ENCODE peak calls at places on chromosomes 11 and 22, in eight cellular contexts. Q is activated T-cell treated with anti-CD3 and anti-CD28 coated beads for 1 hour; U is activated effector memory CD4-positive, alpha-beta T cell treated with anti-CD3 and anti-CD28 coated beads, Interleukin-2, amount 50 U/mL, for 16 hours; Z is naive thymus-derived CD8-positive, alpha-beta T cell; C is adipocyte; A is AG04450; F is HAP-1; Y is iPS-NIHi11. K is an unnamed sample.

GRCh38 chr11:23556163-23556750 is 696.0 kb upstream of the CCDC179 start:
- DNase-seq in Q (no peak), U (no peak), Z (no peak), C (no peak), A (no peak), F (no peak), Y (no peak), K (no peak)

GRCh38 chr22:46078241-46079092 is 71.9 kb upstream of the PPARA start:
- DNase-seq in Q (no peak), U (peak; percentile 56), Z (no peak), C (no peak), A (no peak), F (no peak), Y (no peak), K (peak; percentile 72)

GRCh38 chr11:43492701-43493100 is 134.0 kb downstream of the TTC17 start:
- DNase-seq in Q (no peak), U (no peak), Z (no peak), C (no peak), A (no peak), F (no peak), Y (no peak), K (no peak)

GRCh38 chr11:125348704-125349635 is 147.1 kb downstream of the FEZ1 start:
- DNase-seq in Q (peak; percentile 38), U (peak; percentile 79), Z (peak; percentile 24), C (peak; percentile 79), A (no peak), F (peak; percentile 86), Y (peak; percentile 79), K (no peak)

GRCh38 chr11:68018730-68019190 is 8.6 kb downstream of the ALDH3B1 start:
- DNase-seq in Q (no peak), U (no peak), Z (no peak), C (no peak), A (no peak), F (no peak), Y (no peak), K (no peak)

GRCh38 chr11:124069429-124070401 is 28.6 kb upstream of the OR10G7 start:
- DNase-seq in Q (no peak), U (peak; percentile 68), Z (no peak), C (peak; percentile 57), A (no peak), F (peak; percentile 77), Y (peak; percentile 28), K (no peak)

GRCh38 chr11:13082588-13082987 is 73.5 kb downstream of the RASSF10 start:
- DNase-seq in Q (no peak), U (no peak), Z (no peak), C (no peak), A (no peak), F (no peak), Y (no peak), K (no peak)

GRCh38 chr11:20038364-20038893 is 121.8 kb downstream of the DBX1 start:
- DNase-seq in Q (no peak), U (no peak), Z (no peak), C (no peak), A (no peak), F (no peak), Y (no peak), K (no peak)

GRCh38 chr11:84289381-84289906 is 1003.3 kb upstream of the CCDC90B start:
- DNase-seq in Q (no peak), U (no peak), Z (no peak), C (peak; percentile 13), A (peak; percentile 11), F (no peak), Y (no peak), K (no peak)

GRCh38 chr22:35462558-35463230 is 62.8 kb downstream of the MCM5 start:
- DNase-seq in Q (no peak), U (no peak), Z (no peak), C (no peak), A (no peak), F (no peak), Y (no peak), K (no peak)

GRCh38 chr22:45891996-45892621 is 84.9 kb downstream of the WNT7B start:
- DNase-seq in Q (no peak), U (no peak), Z (no peak), C (no peak), A (no peak), F (no peak), Y (no peak), K (no peak)

GRCh38 chr22:48478529-48479265 is 1349.0 kb downstream of the BRD1 start:
- DNase-seq in Q (no peak), U (peak; percentile 30), Z (no peak), C (no peak), A (no peak), F (no peak), Y (no peak), K (no peak)

GRCh38 chr11:79678780-79679468 is 238.1 kb upstream of the TENM4 start:
- DNase-seq in Q (no peak), U (no peak), Z (no peak), C (no peak), A (no peak), F (peak; percentile 74), Y (peak; percentile 34), K (no peak)

GRCh38 chr22:39356464-39356863 is 6.7 kb downstream of the SYNGR1 start:
- DNase-seq in Q (no peak), U (no peak), Z (no peak), C (no peak), A (no peak), F (no peak), Y (peak; percentile 9), K (no peak)

GRCh38 chr11:13216019-13217006 is 61.3 kb upstream of the BMAL1 start:
- DNase-seq in Q (no peak), U (peak; percentile 71), Z (no peak), C (peak; percentile 93), A (peak; percentile 87), F (no peak), Y (peak; percentile 37), K (no peak)

GRCh38 chr11:87358461-87358860 is 320.7 kb downstream of the TMEM135 start:
- DNase-seq in Q (no peak), U (no peak), Z (no peak), C (no peak), A (no peak), F (no peak), Y (no peak), K (no peak)

K was measured in NCI-H1436.